ENCODE peak calls at places on chromosomes 11 and 22, in four cellular contexts. One of them, this sample, is unnamed.

GRCh38 chr11:280762-281485 is 2.7 kb downstream of the NLRP6 start:
- DNase-seq in RCC 7860: no peak
- DNase-seq in effector memory CD4-positive, alpha-beta T cell: no peak
- DNase-seq in heart right ventricle: peak; percentile 3
- DNase-seq in this sample: no peak

GRCh38 chr11:46378296-46378695 is 3.2 kb upstream of the MDK start:
- DNase-seq in effector memory CD4-positive, alpha-beta T cell: no peak
- DNase-seq in heart right ventricle: no peak
- DNase-seq in RCC 7860: no peak
- DNase-seq in this sample: no peak

GRCh38 chr11:128764617-128765095 is 70.8 kb downstream of the FLI1 start:
- DNase-seq in effector memory CD4-positive, alpha-beta T cell: no peak
- DNase-seq in heart right ventricle: no peak
- DNase-seq in RCC 7860: no peak
- DNase-seq in this sample: no peak

GRCh38 chr11:117796456-117797428 is at the start of gene DSCAML1:
- DNase-seq in effector memory CD4-positive, alpha-beta T cell: peak; percentile 6
- DNase-seq in heart right ventricle: no peak
- DNase-seq in RCC 7860: no peak
- DNase-seq in this sample: no peak

GRCh38 chr22:28029962-28030361 is 110.9 kb upstream of the PITPNB start:
- DNase-seq in heart right ventricle: no peak
- DNase-seq in effector memory CD4-positive, alpha-beta T cell: no peak
- DNase-seq in RCC 7860: no peak
- DNase-seq in this sample: no peak

GRCh38 chr11:67054851-67055523 is 1.7 kb upstream of the RHOD start:
- DNase-seq in effector memory CD4-positive, alpha-beta T cell: no peak
- DNase-seq in heart right ventricle: peak; percentile 61
- DNase-seq in RCC 7860: peak; percentile 83
- DNase-seq in this sample: peak; percentile 61

GRCh38 chr11:63937713-63938480 is 905 bp upstream of the NAA40 start:
- DNase-seq in RCC 7860: no peak
- DNase-seq in effector memory CD4-positive, alpha-beta T cell: no peak
- DNase-seq in heart right ventricle: no peak
- DNase-seq in this sample: no peak

GRCh38 chr22:23098230-23098705 is 27.9 kb downstream of the GNAZ start:
- DNase-seq in RCC 7860: no peak
- DNase-seq in effector memory CD4-positive, alpha-beta T cell: no peak
- DNase-seq in heart right ventricle: no peak
- DNase-seq in this sample: no peak

GRCh38 chr22:36461665-36462474 is 19.6 kb downstream of the TXN2 start:
- DNase-seq in effector memory CD4-positive, alpha-beta T cell: no peak
- DNase-seq in heart right ventricle: no peak
- DNase-seq in RCC 7860: peak; percentile 98
- DNase-seq in this sample: peak; percentile 61

GRCh38 chr11:115384236-115384635 is 120.0 kb downstream of the CADM1 start:
- DNase-seq in heart right ventricle: no peak
- DNase-seq in effector memory CD4-positive, alpha-beta T cell: no peak
- DNase-seq in RCC 7860: no peak
- DNase-seq in this sample: no peak

GRCh38 chr11:78646564-78647185 is 72.0 kb upstream of the NARS2 start:
- DNase-seq in effector memory CD4-positive, alpha-beta T cell: no peak
- DNase-seq in heart right ventricle: peak; percentile 18
- DNase-seq in RCC 7860: peak; percentile 50
- DNase-seq in this sample: peak; percentile 33

GRCh38 chr11:114110123-114110522 is 50.6 kb downstream of the ZBTB16 start:
- DNase-seq in effector memory CD4-positive, alpha-beta T cell: no peak
- DNase-seq in RCC 7860: no peak
- DNase-seq in heart right ventricle: no peak
- DNase-seq in this sample: no peak

GRCh38 chr11:93784935-93785360 is 866 bp downstream of the MED17 start:
- DNase-seq in effector memory CD4-positive, alpha-beta T cell: no peak
- DNase-seq in heart right ventricle: no peak
- DNase-seq in RCC 7860: no peak
- DNase-seq in this sample: no peak

GRCh38 chr11:61688368-61689163 is 8.4 kb downstream of the DAGLA start:
- DNase-seq in heart right ventricle: peak; percentile 69
- DNase-seq in RCC 7860: peak; percentile 9
- DNase-seq in effector memory CD4-positive, alpha-beta T cell: no peak
- DNase-seq in this sample: peak; percentile 72